ENCODE peak calls at places on chromosomes 13 and 19, in seven cellular contexts. T, J, K, W, I, D and E are unnamed samples.

GRCh38 chr13:78657699-78658629 is 991 bp downstream of the OBI1 start:
- DNase-seq in T (no peak), J (peak), K (no peak), W (no peak), I (no peak), D (no peak), E (no peak)

GRCh38 chr13:110777251-110777820 is 63.8 kb downstream of the ING1 start:
- DNase-seq in T (no peak), J (no peak), K (no peak), W (no peak), I (no peak), D (no peak), E (no peak)

GRCh38 chr19:58009666-58010301 is 7.2 kb upstream of the ZNF606 start:
- DNase-seq in T (peak), J (peak), K (peak), W (no peak), I (peak), D (peak), E (peak)

GRCh38 chr13:52004508-52005183 is 6.6 kb downstream of the ATP7B start:
- DNase-seq in T (no peak), J (no peak), K (no peak), W (no peak), I (no peak), D (no peak), E (no peak)

GRCh38 chr13:107641574-107641973 is 573.8 kb downstream of the LIG4 start:
- DNase-seq in T (no peak), J (no peak), K (no peak), W (no peak), I (no peak), D (no peak), E (no peak)

GRCh38 chr19:37928527-37929286 is 21.7 kb downstream of the SIPA1L3 start:
- DNase-seq in T (no peak), J (no peak), K (no peak), W (no peak), I (no peak), D (no peak), E (no peak)

GRCh38 chr19:31261651-31262331 is 87.4 kb downstream of the TSHZ3 start:
- DNase-seq in T (no peak), J (no peak), K (no peak), W (no peak), I (no peak), D (no peak), E (no peak)

GRCh38 chr13:23969672-23970071 is 72.4 kb upstream of the C1QTNF9B start:
- DNase-seq in T (no peak), J (no peak), K (no peak), W (no peak), I (no peak), D (no peak), E (no peak)

GRCh38 chr13:26962671-26963070 is 202.1 kb upstream of the GPR12 start:
- DNase-seq in T (no peak), J (no peak), K (no peak), W (no peak), I (no peak), D (no peak), E (no peak)

GRCh38 chr13:27792393-27793218 is at the start of gene GSX1:
- DNase-seq in T (peak), J (peak), K (peak), W (no peak), I (no peak), D (peak), E (no peak)